ENCODE peak calls at places on chromosome 14, in nine cellular contexts. M, W, O, A, V, Z, I, G and K are unnamed samples.

GRCh38 chr14:105563347-105563737 is 37.0 kb downstream of the TMEM121 start:
- DNase-seq in M (no peak), W (no peak), O (no peak), A (no peak), V (no peak), Z (no peak), I (no peak), G (no peak), K (no peak)

GRCh38 chr14:87686736-87687135 is 306.2 kb downstream of the GALC start:
- DNase-seq in M (no peak), W (no peak), O (no peak), A (no peak), V (no peak), Z (no peak), I (no peak), G (no peak), K (no peak)

GRCh38 chr14:58697266-58697926 is 59.6 kb downstream of the DACT1 start:
- DNase-seq in M (no peak), W (no peak), O (no peak), A (no peak), V (no peak), Z (no peak), I (no peak), G (no peak), K (no peak)

GRCh38 chr14:76083796-76084195 is 67.9 kb upstream of the GPATCH2L start:
- DNase-seq in M (no peak), W (no peak), O (no peak), A (no peak), V (no peak), Z (no peak), I (no peak), G (no peak), K (no peak)

GRCh38 chr14:50063876-50064420 is 52.4 kb downstream of the VCPKMT start:
- DNase-seq in M (no peak), W (no peak), O (no peak), A (no peak), V (no peak), Z (no peak), I (no peak), G (no peak), K (no peak)

GRCh38 chr14:79581912-79582576 is 629.3 kb downstream of the DIO2 start:
- DNase-seq in M (no peak), W (no peak), O (no peak), A (no peak), V (no peak), Z (no peak), I (no peak), G (peak; percentile 65), K (no peak)

GRCh38 chr14:59022144-59022543 is 166.3 kb upstream of the DAAM1 start:
- DNase-seq in M (no peak), W (no peak), O (no peak), A (no peak), V (no peak), Z (no peak), I (no peak), G (no peak), K (no peak)

GRCh38 chr14:77306406-77307098 is 14.1 kb downstream of the POMT2 start:
- DNase-seq in M (no peak), W (no peak), O (no peak), A (no peak), V (no peak), Z (no peak), I (no peak), G (peak; percentile 21), K (no peak)

GRCh38 chr14:61025239-61026223 is 44.5 kb downstream of the SLC38A6 start:
- DNase-seq in M (no peak), W (peak; percentile 31), O (no peak), A (peak; percentile 56), V (peak; percentile 63), Z (peak; percentile 80), I (peak; percentile 41), G (peak; percentile 80), K (peak; percentile 45)

GRCh38 chr14:35747379-35747778 is 61.7 kb downstream of the RALGAPA1 start:
- DNase-seq in M (no peak), W (no peak), O (no peak), A (no peak), V (no peak), Z (no peak), I (no peak), G (peak; percentile 61), K (no peak)

DNA sequence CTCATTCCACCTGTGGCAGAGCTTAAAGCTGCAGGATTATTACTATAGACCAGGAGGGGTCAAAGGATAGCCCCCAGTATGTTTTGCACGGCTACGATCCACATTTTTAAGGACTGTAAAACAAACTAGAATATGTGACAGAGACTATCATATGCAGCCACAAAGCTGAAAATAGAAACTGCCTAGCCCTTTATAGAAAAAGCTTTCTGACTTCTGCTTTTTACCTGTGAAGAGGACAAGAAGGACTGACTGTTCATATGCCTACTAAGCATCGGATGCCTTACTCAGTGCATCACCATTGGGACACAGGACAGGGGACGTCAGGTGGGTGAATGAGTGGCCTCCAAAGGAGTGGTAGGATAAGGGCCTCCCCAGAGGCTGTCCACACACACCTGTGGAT is 29.8 kb downstream of the SPTB start:
- DNase-seq in M (no peak), W (no peak), O (no peak), A (no peak), V (no peak), Z (no peak), I (no peak), G (no peak), K (no peak)
- H3K4me3 ChIP-seq in M (no peak overlapping the region), W (no peak overlapping the region), O (no peak overlapping the region), A (no peak overlapping the region), V (no peak overlapping the region), Z (no peak overlapping the region), I (no peak overlapping the region), G (no peak overlapping the region), K (no peak overlapping the region)

GRCh38 chr14:103825103-103825502 is 22.3 kb downstream of the PPP1R13B start:
- DNase-seq in M (no peak), W (no peak), O (no peak), A (no peak), V (no peak), Z (no peak), I (no peak), G (no peak), K (no peak)
- H3K4me1 ChIP-seq in M (peaks cover 29% of the 10 kb centered on the region), W (peaks cover 7% of the 10 kb centered on the region), O (no peaks in the 10 kb centered on the region), A (peaks cover 83% of the 10 kb centered on the region), V (no peaks in the 10 kb centered on the region), Z (peaks cover 13% of the 10 kb centered on the region), I (peaks cover 3% of the 10 kb centered on the region), G (no peaks in the 10 kb centered on the region), K (peaks cover 16% of the 10 kb centered on the region)

GRCh38 chr14:74493343-74494261 is at the start of gene ISCA2:
- DNase-seq in M (peak; percentile 100), W (peak; percentile 98), O (peak; percentile 100), A (peak; percentile 100), V (peak; percentile 100), Z (peak; percentile 99), I (peak; percentile 97), G (peak; percentile 99), K (peak; percentile 100)
- TF ChIP-seq POLR2A in M (peak; percentile 9), W (peak; percentile 82), O (peak; percentile 40), A (no peak), V (peak; percentile 75), Z (no peak), I (no peak), G (peak; percentile 63), K (no peak)

GRCh38 chr14:104341532-104342434 is 203.4 kb downstream of the KIF26A start:
- DNase-seq in M (peak; percentile 70), W (peak; percentile 81), O (peak; percentile 94), A (peak; percentile 49), V (peak; percentile 17), Z (peak; percentile 40), I (peak; percentile 88), G (no peak), K (peak; percentile 62)
- H3K4me3 ChIP-seq in M (no peak overlapping the region), W (peak overlapping the region; percentile 29), O (no peak overlapping the region), A (no peak overlapping the region), V (no peak overlapping the region), Z (no peak overlapping the region), I (peak overlapping the region; percentile 60), G (no peak overlapping the region), K (no peak overlapping the region)

DNA sequence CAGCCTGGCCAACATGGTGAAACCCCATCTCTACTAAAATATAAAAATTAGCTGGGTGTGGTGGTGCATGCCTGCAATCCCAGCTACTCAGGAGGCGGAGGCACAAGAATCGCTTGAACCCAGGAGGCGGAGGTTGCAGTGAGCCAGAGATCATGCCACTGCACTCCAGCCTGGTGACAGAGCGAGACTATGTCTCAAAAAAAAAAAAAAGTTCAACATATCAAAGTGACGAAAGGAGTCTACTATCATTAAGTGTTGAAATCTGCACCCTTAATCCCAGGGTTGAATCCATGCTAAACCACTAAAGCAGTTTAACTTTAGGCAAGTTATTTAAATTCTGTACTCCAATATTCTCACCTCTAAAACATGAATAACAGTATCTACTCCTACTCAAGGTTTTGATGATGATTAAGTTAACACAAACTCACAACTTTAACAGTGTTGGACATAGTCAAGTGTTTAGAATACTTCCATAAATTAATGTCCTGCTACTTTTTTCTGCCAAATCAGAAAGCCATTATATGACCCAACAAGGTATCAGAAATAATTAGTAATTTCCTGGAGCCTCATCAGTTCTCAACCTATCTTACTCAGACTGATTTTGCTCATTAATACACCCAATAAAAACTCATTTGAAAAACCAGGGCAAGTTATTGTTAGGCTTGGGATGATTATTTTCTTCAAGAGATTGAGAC is 10.9 kb downstream of the HNRNPC start:
- DNase-seq in M (no peak), W (no peak), O (no peak), A (no peak), V (no peak), Z (no peak), I (no peak), G (no peak), K (no peak)
- H3K4me1 ChIP-seq in M (peaks cover 68% of the 10 kb centered on the region), W (peaks cover 68% of the 10 kb centered on the region), O (no peaks in the 10 kb centered on the region), A (peaks cover 89% of the 10 kb centered on the region), V (peaks cover 17% of the 10 kb centered on the region), Z (peaks cover 11% of the 10 kb centered on the region), I (peaks cover 3% of the 10 kb centered on the region), G (peaks cover 9% of the 10 kb centered on the region), K (peaks cover 80% of the 10 kb centered on the region)